ENCODE peak calls at places on chromosome 12, in five cellular contexts. J is bronchial epithelial cell, F is RCC 7860, X is SW 1271, C is NCI-H1092 treated with DMSO at 0.1 percent for 48 hours. E is an unnamed sample.

GRCh38 chr12:105420659-105421240 is 90.3 kb downstream of the C12orf75 start:
- DNase-seq in J (peak; percentile 71), C (peak; percentile 64), F (peak; percentile 47), X (peak; percentile 46), E (peak; percentile 63)

GRCh38 chr12:120110550-120111501 is 5.7 kb downstream of the RAB35 start:
- DNase-seq in C (no peak), J (no peak), X (no peak), F (no peak), E (no peak)

GRCh38 chr12:126772171-126772864 is 1494.7 kb upstream of the TMEM132C start:
- DNase-seq in X (peak; percentile 99), C (no peak), J (peak; percentile 42), F (peak; percentile 99), E (peak; percentile 39)

GRCh38 chr12:59151243-59151642 is 230.9 kb upstream of the LRIG3 start:
- DNase-seq in C (no peak), X (no peak), J (peak; percentile 29), F (no peak), E (no peak)

GRCh38 chr12:131108171-131108955 is 154.7 kb downstream of the ADGRD1 start:
- DNase-seq in J (no peak), F (no peak), C (no peak), X (no peak), E (no peak)

GRCh38 chr12:116595186-116595585 is 36.0 kb downstream of the MAP1LC3B2 start:
- DNase-seq in X (no peak), C (no peak), F (no peak), J (no peak), E (no peak)

GRCh38 chr12:59031313-59031712 is 111.0 kb upstream of the LRIG3 start:
- DNase-seq in C (no peak), X (no peak), J (no peak), F (no peak), E (no peak)

GRCh38 chr12:108816652-108817335 is 40.6 kb downstream of the SSH1 start:
- DNase-seq in F (no peak), C (no peak), J (no peak), X (no peak), E (no peak)

GRCh38 chr12:48680861-48681260 is 1.2 kb downstream of the KANSL2 start:
- DNase-seq in J (no peak), F (no peak), C (no peak), X (no peak), E (no peak)

GRCh38 chr12:108805136-108805535 is 52.2 kb downstream of the SSH1 start:
- DNase-seq in F (no peak), J (no peak), C (no peak), X (no peak), E (no peak)

GRCh38 chr12:127774828-127775227 is 492.1 kb upstream of the TMEM132C start:
- DNase-seq in X (no peak), C (no peak), J (no peak), F (no peak), E (no peak)

GRCh38 chr12:75291014-75291413 is 39.1 kb downstream of the CAPS2 start:
- DNase-seq in X (no peak), J (no peak), F (no peak), C (no peak), E (no peak)

GRCh38 chr12:62533087-62533754 is 66.6 kb downstream of the MON2 start:
- DNase-seq in F (no peak), J (no peak), C (no peak), X (no peak), E (no peak)